ENCODE peak calls at places on chromosomes 3 and 15, in seven cellular contexts. B is CD4-positive, CD25-positive, alpha-beta regulatory T cell; Q is CD8-positive, alpha-beta memory T cell; C is psoas muscle; L is uterus; F is endothelial cell of umbilical vein; I is transverse colon. Y is an unnamed sample. For H3K4me1 and H3K27me3, the result is how much of the 10 kb centered on the place peaks cover.

GRCh38 chr15:62187425-62187824 is 22.3 kb upstream of the C2CD4B start:
- DNase-seq in B (no peak), Q (no peak), C (no peak), L (no peak), F (no peak), I (no peak), Y (no peak)

GRCh38 chr15:57950381-57950946 is 115.0 kb downstream of the ALDH1A2 start:
- DNase-seq in B (no peak), Q (no peak), C (no peak), L (no peak), F (no peak), I (no peak), Y (no peak)

GRCh38 chr15:66085128-66085527 is 168.4 kb downstream of the MEGF11 start:
- DNase-seq in B (no peak), Q (no peak), C (no peak), L (no peak), F (no peak), I (no peak), Y (no peak)

GRCh38 chr15:66765478-66766281 is 63.6 kb downstream of the SMAD6 start:
- DNase-seq in B (no peak), Q (no peak), C (peak), L (no peak), F (peak), I (peak), Y (no peak)

GRCh38 chr15:27989428-27989827 is 109.7 kb downstream of the OCA2 start:
- DNase-seq in B (no peak), Q (no peak), C (no peak), L (no peak), F (no peak), I (no peak), Y (no peak)

GRCh38 chr3:7421065-7421464 is 560.1 kb downstream of the GRM7 start:
- DNase-seq in B (no peak), Q (no peak), C (no peak), L (no peak), F (no peak), I (no peak), Y (no peak)

GRCh38 chr3:105354429-105354828 is 12.3 kb upstream of the ALCAM start:
- DNase-seq in B (no peak), Q (no peak), C (no peak), L (no peak), F (no peak), I (no peak), Y (no peak)

GRCh38 chr3:45761831-45762230 is 34.5 kb downstream of the SLC6A20 start:
- DNase-seq in B (no peak), Q (no peak), C (no peak), L (no peak), F (no peak), I (no peak), Y (no peak)

GRCh38 chr15:85503151-85503797 is 122.9 kb downstream of the AKAP13 start:
- DNase-seq in B (no peak), Q (no peak), C (no peak), L (no peak), F (no peak), I (no peak), Y (no peak)

GRCh38 chr15:41695750-41696436 is 35.7 kb downstream of the MGA start:
- DNase-seq in B (peak), Q (peak), C (no peak), L (no peak), F (peak), I (peak), Y (no peak)

GRCh38 chr15:47412802-47413201 is 304.5 kb upstream of the SEMA6D start:
- DNase-seq in B (no peak), Q (no peak), C (no peak), L (no peak), F (no peak), I (no peak), Y (no peak)

GRCh38 chr15:76337047-76337738 is 620 bp downstream of the ISL2 start:
- DNase-seq in B (no peak), Q (peak), C (no peak), L (no peak), F (peak), I (peak), Y (no peak)

GRCh38 chr3:37054370-37054769 is 61.1 kb downstream of the MLH1 start:
- DNase-seq in B (no peak), Q (no peak), C (no peak), L (no peak), F (peak), I (no peak), Y (no peak)

GRCh38 chr15:45347033-45347432 is 31.3 kb downstream of the GATM start:
- DNase-seq in B (no peak), Q (no peak), C (no peak), L (no peak), F (no peak), I (no peak), Y (no peak)

DNA sequence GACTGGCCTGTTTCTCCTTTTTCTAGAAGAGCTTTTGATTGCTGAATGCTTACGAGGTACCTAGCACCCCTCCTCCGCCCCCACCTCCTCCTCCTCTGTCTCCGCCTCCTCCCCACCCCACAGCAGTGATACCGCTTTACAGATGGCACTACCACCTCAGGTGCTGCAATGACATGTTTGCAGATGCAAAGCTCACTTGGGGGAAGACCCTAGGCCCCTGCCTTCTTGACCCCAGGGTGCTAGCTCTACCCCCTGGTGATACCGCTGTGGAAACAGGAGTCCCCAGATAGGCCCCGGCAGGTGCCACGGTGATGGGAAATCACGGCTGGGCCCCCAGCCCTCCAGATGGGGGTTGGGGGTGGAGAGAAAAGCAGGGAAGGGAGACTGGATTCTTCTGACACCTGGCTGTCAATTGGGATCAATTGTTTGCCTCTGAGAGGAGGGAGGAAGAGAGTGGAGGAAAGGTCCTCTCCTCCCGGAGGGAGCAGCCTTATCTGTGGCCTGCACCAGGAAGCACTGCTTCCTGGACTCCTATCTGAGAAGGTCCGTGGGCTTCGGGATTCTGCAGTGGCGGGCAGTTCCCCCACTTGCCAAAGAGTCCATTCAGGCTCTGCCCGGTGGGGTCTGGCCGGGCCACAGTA is 37.6 kb downstream of the DNASE1L3 start:
- DNase-seq in B (no peak), Q (no peak), C (no peak), L (no peak), F (peak), I (no peak), Y (no peak)
- H3K4me1 ChIP-seq in B (under half), Q (under half), C (under half), L (under half), F (under half), I (half or more), Y (under half)

DNA sequence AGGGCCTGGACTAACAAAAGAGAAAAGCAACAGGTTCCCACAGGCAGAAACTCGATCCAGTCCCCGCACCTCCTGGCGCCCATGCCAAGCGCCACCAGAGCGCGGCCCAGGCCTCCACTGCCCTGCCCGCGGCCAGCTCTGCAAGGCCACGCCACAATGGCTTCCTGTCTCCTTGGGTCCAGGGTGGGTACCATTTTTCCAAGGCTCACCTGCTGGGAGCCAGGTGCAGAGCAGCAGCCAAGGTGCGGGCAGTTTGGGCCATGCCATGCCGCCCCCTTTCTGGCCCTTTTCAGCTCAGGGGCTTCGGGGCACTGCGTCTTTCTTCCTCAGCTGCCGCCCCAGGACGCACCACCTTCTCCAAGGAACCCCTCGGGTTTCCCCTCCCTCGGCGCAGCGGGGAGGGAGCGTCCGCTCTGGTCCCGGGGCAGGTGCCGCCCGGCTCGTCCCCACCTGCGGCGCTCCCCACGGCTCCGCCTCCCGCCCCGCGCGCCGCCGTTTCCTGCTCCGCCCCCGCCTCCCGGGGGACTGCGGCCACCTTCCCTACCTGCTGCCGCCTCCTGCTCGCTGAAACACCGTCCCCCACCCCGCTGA is at the start of gene ILDR1:
- DNase-seq in B (no peak), Q (no peak), C (no peak), L (no peak), F (no peak), I (peak), Y (peak)
- H3K27ac ChIP-seq in B (no peak), Q (no peak), C (no peak), L (no peak), F (no peak), I (peak), Y (no peak)

DNA sequence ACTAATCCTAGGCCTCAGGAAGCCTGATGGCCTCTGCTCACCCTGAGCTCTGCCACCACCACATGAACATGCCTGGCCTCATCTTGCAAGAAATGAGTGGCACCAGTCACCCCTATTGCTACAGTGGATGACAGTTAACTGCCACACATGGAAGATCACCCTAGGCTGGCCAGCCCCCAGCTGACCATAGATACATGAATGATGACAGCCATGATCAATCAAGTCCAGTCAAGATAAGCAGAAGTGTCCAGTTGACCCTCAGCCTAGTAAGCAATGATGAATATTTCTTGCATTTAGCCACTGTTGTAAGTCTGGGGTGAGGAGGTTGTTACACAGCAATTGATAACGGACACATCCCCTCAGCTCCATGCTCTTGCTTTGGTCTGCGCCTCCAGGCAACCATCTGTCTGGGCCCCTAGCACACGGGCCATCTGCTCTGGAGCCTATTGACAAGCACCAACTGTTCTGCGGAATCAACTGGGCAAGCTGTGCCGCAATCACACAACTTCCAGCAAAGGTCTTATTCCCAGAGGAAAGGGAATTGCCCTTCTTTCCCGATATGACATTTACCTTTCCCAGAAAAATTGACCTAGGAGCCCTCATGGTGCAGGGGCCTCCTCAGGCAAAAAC is 2.2 kb upstream of the LYZL4 start:
- DNase-seq in B (no peak), Q (no peak), C (no peak), L (no peak), F (no peak), I (no peak), Y (no peak)
- H3K27me3 ChIP-seq in B (under half), Q (under half), C (under half), L (under half), F (under half), I (under half), Y (under half)

GRCh38 chr3:133474251-133474801 is 74.5 kb downstream of the BFSP2 start:
- DNase-seq in B (no peak), Q (no peak), C (peak), L (peak), F (no peak), I (no peak), Y (peak)
- H3K4me1 ChIP-seq in B (under half), Q (under half), C (under half), L (under half), F (under half), I (under half), Y (under half)

Y was measured in right cardiac atrium.